ENCODE peak calls at places on chromosomes 5 and 9, in nine cellular contexts. A, B, O, K, R, V, D, P and S are unnamed samples.

GRCh38 chr9:14563902-14564578 is 129.2 kb downstream of the ZDHHC21 start:
- DNase-seq in B (no peak), P (no peak), D (no peak), R (no peak), V (no peak), O (no peak), A (no peak), K (no peak), S (no peak)

GRCh38 chr5:57495688-57496087 is 13.1 kb upstream of the ACTBL2 start:
- DNase-seq in K (no peak), D (no peak), O (no peak), P (no peak), B (no peak), R (no peak), A (no peak), V (no peak), S (no peak)

GRCh38 chr9:15570769-15571168 is 17.9 kb downstream of the CCDC171 start:
- DNase-seq in B (no peak), A (no peak), P (no peak), V (no peak), R (no peak), K (no peak), O (no peak), D (no peak), S (no peak)

GRCh38 chr5:77518304-77518703 is 26.2 kb upstream of the WDR41 start:
- DNase-seq in B (peak), R (no peak), O (no peak), P (peak), A (no peak), D (peak), K (no peak), V (no peak), S (no peak)

GRCh38 chr5:43352131-43352530 is 38.9 kb upstream of the HMGCS1 start:
- DNase-seq in P (no peak), V (no peak), O (no peak), D (no peak), B (no peak), A (no peak), K (no peak), R (no peak), S (no peak)

GRCh38 chr5:152246401-152246800 is 158.7 kb downstream of the NMUR2 start:
- DNase-seq in R (no peak), K (peak), A (no peak), P (peak), V (no peak), D (peak), O (no peak), B (peak), S (no peak)

GRCh38 chr5:157046041-157046440 is 12.9 kb downstream of the HAVCR1 start:
- DNase-seq in V (no peak), P (no peak), B (no peak), R (no peak), K (peak), D (peak), A (no peak), O (no peak), S (no peak)

GRCh38 chr9:133787749-133788015 is 49.5 kb upstream of the SARDH start:
- DNase-seq in R (no peak), K (peak), P (no peak), B (peak), A (no peak), V (no peak), D (peak), O (no peak), S (no peak)

GRCh38 chr9:132404228-132404881 is 2.3 kb downstream of the TTF1 start:
- DNase-seq in A (no peak), O (no peak), V (no peak), R (no peak), K (no peak), D (peak), P (no peak), B (no peak), S (no peak)

GRCh38 chr5:171650605-171651004 is 135.0 kb upstream of the SMIM23 start:
- DNase-seq in K (no peak), B (no peak), D (no peak), V (no peak), P (no peak), R (no peak), A (no peak), O (no peak), S (no peak)

GRCh38 chr9:73073337-73074175 is 78.1 kb upstream of the ANXA1 start:
- DNase-seq in A (no peak), D (no peak), P (peak), R (peak), B (no peak), O (no peak), K (no peak), V (no peak), S (no peak)

GRCh38 chr5:75622564-75622963 is 11.3 kb downstream of the ANKDD1B start:
- DNase-seq in A (no peak), R (no peak), K (peak), D (no peak), P (peak), V (no peak), O (no peak), B (peak), S (no peak)

GRCh38 chr9:128192601-128193371 is 1.4 kb upstream of the CIZ1 start:
- DNase-seq in K (no peak), P (peak), R (peak), A (no peak), B (peak), V (peak), O (peak), D (peak), S (no peak)
- H3K4me3 ChIP-seq in K (no peak), P (peak), R (peak), A (peak), B (no peak), V (peak), O (peak), D (peak), S (peak)

GRCh38 chr5:16467363-16468219 is 2.0 kb upstream of the ZNF622 start:
- DNase-seq in D (peak), P (peak), K (peak), A (no peak), R (peak), B (peak), O (no peak), V (no peak), S (no peak)
- H3K4me3 ChIP-seq in D (peak), P (peak), K (no peak), A (peak), R (peak), B (no peak), O (no peak), V (no peak), S (no peak)

DNA sequence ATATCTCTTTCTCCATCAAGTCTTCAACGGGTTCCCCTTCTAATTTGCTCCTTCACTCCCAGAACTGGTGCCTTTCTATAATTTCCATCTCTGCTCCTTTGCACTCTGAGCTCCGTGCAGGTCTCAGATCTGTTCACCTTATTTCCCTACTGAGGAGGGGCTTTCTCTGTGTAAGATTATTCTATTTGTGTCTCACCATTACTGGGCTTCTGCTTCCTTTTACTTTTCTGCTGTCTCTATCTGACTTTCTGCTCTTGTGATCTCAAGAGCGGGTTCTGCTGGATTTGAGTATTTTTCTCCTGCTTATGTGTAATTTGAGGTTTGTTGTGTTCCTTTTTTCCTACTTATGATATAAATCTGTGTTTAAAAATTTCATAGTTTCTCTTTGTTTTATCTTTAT is 117.5 kb downstream of the PCSK5 start:
- DNase-seq in K (no peak), B (no peak), P (no peak), A (no peak), R (no peak), O (no peak), D (no peak), V (no peak), S (no peak)
- H3K4me3 ChIP-seq in K (no peak), B (no peak), P (no peak), A (no peak), R (no peak), O (no peak), D (no peak), V (no peak), S (no peak)

DNA sequence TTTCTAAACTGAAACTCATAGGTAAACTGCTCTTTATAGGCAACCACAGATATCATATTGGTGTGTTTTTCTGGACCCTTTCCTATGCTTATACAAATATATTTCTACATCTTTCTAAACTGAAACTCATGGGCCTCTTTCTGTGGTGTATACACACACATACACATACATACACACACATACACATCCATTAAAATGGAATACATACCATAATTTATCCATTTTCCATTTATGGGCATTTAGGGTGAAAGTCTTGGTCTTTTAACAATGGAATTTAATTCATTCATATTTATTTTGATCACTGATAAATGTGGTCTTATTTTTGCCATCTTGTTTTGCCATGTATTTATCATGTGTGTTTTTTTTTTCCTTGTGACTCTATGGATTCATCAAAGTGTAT is 44.1 kb downstream of the SLC22A5 start:
- DNase-seq in D (peak), R (no peak), V (no peak), O (no peak), P (no peak), A (no peak), K (no peak), B (no peak), S (no peak)
- H3K4me3 ChIP-seq in D (peak), R (no peak), V (no peak), O (no peak), P (no peak), A (no peak), K (no peak), B (no peak), S (no peak)